ENCODE peak calls at places on chromosomes 4 and X, in seven cellular contexts. One of them, this sample, is unnamed.
A peak's percentile ranks its signal among the peaks of the same experiment; 100 is the strongest.

GRCh38 chrX:57137481-57137880 is 284 bp upstream of the SPIN2A start:
- DNase-seq in ovary: no peak
- DNase-seq in psoas muscle: no peak
- DNase-seq in sigmoid colon: no peak
- DNase-seq in neuronal stem cell: no peak
- DNase-seq in kidney: no peak
- DNase-seq in heart right ventricle: no peak
- DNase-seq in this sample: no peak

GRCh38 chr4:47213971-47214370 is 182.6 kb downstream of the GABRB1 start:
- DNase-seq in heart right ventricle: no peak
- DNase-seq in neuronal stem cell: no peak
- DNase-seq in sigmoid colon: no peak
- DNase-seq in ovary: no peak
- DNase-seq in psoas muscle: no peak
- DNase-seq in kidney: no peak
- DNase-seq in this sample: no peak

GRCh38 chrX:101785142-101785541 is 125.5 kb upstream of the ARMCX2 start:
- DNase-seq in sigmoid colon: no peak
- DNase-seq in heart right ventricle: no peak
- DNase-seq in neuronal stem cell: no peak
- DNase-seq in psoas muscle: no peak
- DNase-seq in kidney: no peak
- DNase-seq in ovary: no peak
- DNase-seq in this sample: no peak

GRCh38 chr4:4633431-4633830 is 91.6 kb upstream of the STX18 start:
- DNase-seq in sigmoid colon: no peak
- DNase-seq in ovary: no peak
- DNase-seq in heart right ventricle: no peak
- DNase-seq in psoas muscle: no peak
- DNase-seq in neuronal stem cell: no peak
- DNase-seq in kidney: no peak
- DNase-seq in this sample: no peak

GRCh38 chr4:147599764-147600163 is 17.4 kb upstream of the TMEM184C start:
- DNase-seq in psoas muscle: no peak
- DNase-seq in neuronal stem cell: no peak
- DNase-seq in sigmoid colon: no peak
- DNase-seq in kidney: no peak
- DNase-seq in heart right ventricle: no peak
- DNase-seq in ovary: no peak
- DNase-seq in this sample: no peak

GRCh38 chr4:3261411-3262207 is 12.7 kb downstream of the MSANTD1 start:
- DNase-seq in neuronal stem cell: no peak
- DNase-seq in psoas muscle: no peak
- DNase-seq in kidney: peak; percentile 55
- DNase-seq in ovary: no peak
- DNase-seq in heart right ventricle: no peak
- DNase-seq in sigmoid colon: no peak
- DNase-seq in this sample: no peak

GRCh38 chrX:107000013-107000515 is at the start of gene MORC4:
- DNase-seq in kidney: peak; percentile 91
- DNase-seq in psoas muscle: peak; percentile 85
- DNase-seq in neuronal stem cell: peak; percentile 37
- DNase-seq in ovary: peak; percentile 80
- DNase-seq in heart right ventricle: peak; percentile 76
- DNase-seq in sigmoid colon: peak; percentile 91
- DNase-seq in this sample: peak; percentile 84

GRCh38 chr4:142091691-142092182 is 455.4 kb downstream of the IL15 start:
- DNase-seq in heart right ventricle: no peak
- DNase-seq in sigmoid colon: no peak
- DNase-seq in kidney: no peak
- DNase-seq in neuronal stem cell: no peak
- DNase-seq in ovary: no peak
- DNase-seq in psoas muscle: no peak
- DNase-seq in this sample: no peak

GRCh38 chr4:78610546-78611214 is 59.1 kb downstream of the ANXA3 start:
- DNase-seq in neuronal stem cell: no peak
- DNase-seq in psoas muscle: no peak
- DNase-seq in ovary: no peak
- DNase-seq in heart right ventricle: no peak
- DNase-seq in sigmoid colon: no peak
- DNase-seq in kidney: no peak
- DNase-seq in this sample: no peak

GRCh38 chr4:182880387-182881356 is 36.5 kb downstream of the DCTD start:
- DNase-seq in ovary: no peak
- DNase-seq in sigmoid colon: peak; percentile 85
- DNase-seq in kidney: no peak
- DNase-seq in psoas muscle: no peak
- DNase-seq in neuronal stem cell: no peak
- DNase-seq in heart right ventricle: peak; percentile 58
- DNase-seq in this sample: peak; percentile 85

GRCh38 chr4:69057620-69058409 is 38.5 kb upstream of the UGT2B7 start:
- DNase-seq in ovary: no peak
- DNase-seq in heart right ventricle: no peak
- DNase-seq in psoas muscle: no peak
- DNase-seq in kidney: no peak
- DNase-seq in neuronal stem cell: peak; percentile 27
- DNase-seq in sigmoid colon: no peak
- DNase-seq in this sample: peak; percentile 64

GRCh38 chr4:158775091-158775651 is 6.3 kb downstream of the FNIP2 start:
- DNase-seq in psoas muscle: no peak
- DNase-seq in ovary: no peak
- DNase-seq in heart right ventricle: no peak
- DNase-seq in kidney: no peak
- DNase-seq in sigmoid colon: no peak
- DNase-seq in neuronal stem cell: no peak
- DNase-seq in this sample: peak; percentile 37

GRCh38 chr4:52665592-52665991 is 6.5 kb upstream of the USP46 start:
- DNase-seq in neuronal stem cell: no peak
- DNase-seq in psoas muscle: no peak
- DNase-seq in kidney: no peak
- DNase-seq in sigmoid colon: no peak
- DNase-seq in ovary: no peak
- DNase-seq in heart right ventricle: no peak
- DNase-seq in this sample: no peak

GRCh38 chr4:84814100-84814750 is 152.3 kb downstream of the WDFY3 start:
- DNase-seq in heart right ventricle: no peak
- DNase-seq in psoas muscle: no peak
- DNase-seq in sigmoid colon: no peak
- DNase-seq in ovary: no peak
- DNase-seq in neuronal stem cell: no peak
- DNase-seq in kidney: no peak
- DNase-seq in this sample: peak; percentile 2

GRCh38 chrX:13469963-13470679 is 99.3 kb upstream of the EGFL6 start:
- DNase-seq in kidney: no peak
- DNase-seq in heart right ventricle: no peak
- DNase-seq in neuronal stem cell: no peak
- DNase-seq in psoas muscle: no peak
- DNase-seq in sigmoid colon: no peak
- DNase-seq in ovary: no peak
- DNase-seq in this sample: no peak

GRCh38 chrX:65697915-65698796 is 30.7 kb downstream of the MSN start:
- DNase-seq in sigmoid colon: no peak
- DNase-seq in psoas muscle: no peak
- DNase-seq in neuronal stem cell: no peak
- DNase-seq in kidney: peak; percentile 84
- DNase-seq in heart right ventricle: peak; percentile 35
- DNase-seq in ovary: no peak
- DNase-seq in this sample: peak; percentile 46

GRCh38 chrX:97401154-97401553 is 517.4 kb downstream of the RPA4 start:
- DNase-seq in neuronal stem cell: no peak
- DNase-seq in ovary: no peak
- DNase-seq in heart right ventricle: no peak
- DNase-seq in kidney: no peak
- DNase-seq in psoas muscle: no peak
- DNase-seq in sigmoid colon: no peak
- DNase-seq in this sample: peak; percentile 5

DNA sequence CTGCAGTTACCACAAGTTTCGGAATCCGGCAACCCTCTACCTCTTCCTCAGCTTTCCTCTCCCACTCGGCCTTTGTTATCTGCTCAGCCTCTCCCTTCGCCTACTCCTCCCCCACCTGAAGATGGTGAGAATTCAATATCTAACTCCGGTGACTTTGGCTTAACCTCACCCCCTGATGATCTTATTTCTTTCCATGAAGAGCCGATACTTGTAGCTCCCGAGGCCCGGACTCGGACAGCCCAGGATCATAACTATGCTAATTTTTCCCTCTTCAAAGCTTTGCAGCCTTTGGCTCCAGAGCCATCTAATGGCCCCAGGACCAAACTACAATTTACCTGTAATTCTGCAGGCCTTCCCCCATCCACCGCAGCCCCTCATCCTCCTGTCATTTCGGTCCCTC is 32.0 kb upstream of the MGST2 start:
- DNase-seq in ovary: no peak
- DNase-seq in neuronal stem cell: no peak
- DNase-seq in kidney: no peak
- DNase-seq in sigmoid colon: no peak
- DNase-seq in psoas muscle: no peak
- DNase-seq in heart right ventricle: peak; percentile 26
- DNase-seq in this sample: no peak
- H3K4me3 ChIP-seq in ovary: peak overlapping the region; percentile 23
- H3K4me3 ChIP-seq in neuronal stem cell: no peak overlapping the region
- H3K4me3 ChIP-seq in kidney: peak overlapping the region; percentile 54
- H3K4me3 ChIP-seq in sigmoid colon: peak overlapping the region; percentile 17
- H3K4me3 ChIP-seq in psoas muscle: peak overlapping the region; percentile 25
- H3K4me3 ChIP-seq in heart right ventricle: peak overlapping the region; percentile 41
- H3K4me3 ChIP-seq in this sample: no peak overlapping the region

GRCh38 chr4:101232074-101232776 is 115.1 kb downstream of the PPP3CA start:
- DNase-seq in ovary: no peak
- DNase-seq in neuronal stem cell: no peak
- DNase-seq in sigmoid colon: no peak
- DNase-seq in psoas muscle: peak; percentile 48
- DNase-seq in kidney: no peak
- DNase-seq in heart right ventricle: no peak
- DNase-seq in this sample: no peak

GRCh38 chr4:101224358-101225218 is 122.7 kb downstream of the PPP3CA start:
- DNase-seq in psoas muscle: no peak
- DNase-seq in heart right ventricle: no peak
- DNase-seq in ovary: no peak
- DNase-seq in kidney: no peak
- DNase-seq in neuronal stem cell: no peak
- DNase-seq in sigmoid colon: no peak
- DNase-seq in this sample: no peak

GRCh38 chr4:101229116-101229515 is 118.2 kb downstream of the PPP3CA start:
- DNase-seq in ovary: no peak
- DNase-seq in heart right ventricle: no peak
- DNase-seq in kidney: no peak
- DNase-seq in neuronal stem cell: no peak
- DNase-seq in sigmoid colon: no peak
- DNase-seq in psoas muscle: no peak
- DNase-seq in this sample: no peak

GRCh38 chr4:101230806-101231426 is 116.4 kb downstream of the PPP3CA start:
- DNase-seq in psoas muscle: no peak
- DNase-seq in neuronal stem cell: no peak
- DNase-seq in sigmoid colon: no peak
- DNase-seq in heart right ventricle: no peak
- DNase-seq in kidney: no peak
- DNase-seq in ovary: no peak
- DNase-seq in this sample: no peak

DNA sequence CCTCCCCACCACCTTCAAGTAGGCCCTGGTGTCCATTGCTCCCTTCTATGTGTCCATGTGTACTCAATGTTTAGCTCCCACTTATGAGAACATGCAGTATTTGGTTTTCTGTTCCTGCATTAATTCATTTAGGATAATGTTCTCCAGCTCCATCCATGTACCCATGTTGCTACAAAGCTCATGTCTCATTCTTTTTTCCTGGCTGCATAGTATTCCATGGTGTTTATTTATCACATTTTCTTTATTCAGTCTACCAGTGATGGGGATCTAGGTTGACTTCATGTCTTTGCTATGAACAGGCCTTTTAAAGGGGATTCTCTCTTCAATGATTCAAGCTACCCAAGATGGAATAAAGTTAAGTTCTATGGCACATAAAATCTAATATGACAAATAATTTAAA is 119.6 kb downstream of the PPP3CA start:
- DNase-seq in kidney: no peak
- DNase-seq in sigmoid colon: no peak
- DNase-seq in neuronal stem cell: no peak
- DNase-seq in heart right ventricle: no peak
- DNase-seq in ovary: no peak
- DNase-seq in psoas muscle: no peak
- DNase-seq in this sample: no peak
- H3K4me1 ChIP-seq in kidney: no peaks in the 10 kb centered on the region
- H3K4me1 ChIP-seq in sigmoid colon: peaks cover 7% of the 10 kb centered on the region
- H3K4me1 ChIP-seq in neuronal stem cell: no peaks in the 10 kb centered on the region
- H3K4me1 ChIP-seq in heart right ventricle: no peaks in the 10 kb centered on the region
- H3K4me1 ChIP-seq in ovary: no peaks in the 10 kb centered on the region
- H3K4me1 ChIP-seq in psoas muscle: peaks cover 65% of the 10 kb centered on the region
- H3K4me1 ChIP-seq in this sample: peaks cover 5% of the 10 kb centered on the region

DNA sequence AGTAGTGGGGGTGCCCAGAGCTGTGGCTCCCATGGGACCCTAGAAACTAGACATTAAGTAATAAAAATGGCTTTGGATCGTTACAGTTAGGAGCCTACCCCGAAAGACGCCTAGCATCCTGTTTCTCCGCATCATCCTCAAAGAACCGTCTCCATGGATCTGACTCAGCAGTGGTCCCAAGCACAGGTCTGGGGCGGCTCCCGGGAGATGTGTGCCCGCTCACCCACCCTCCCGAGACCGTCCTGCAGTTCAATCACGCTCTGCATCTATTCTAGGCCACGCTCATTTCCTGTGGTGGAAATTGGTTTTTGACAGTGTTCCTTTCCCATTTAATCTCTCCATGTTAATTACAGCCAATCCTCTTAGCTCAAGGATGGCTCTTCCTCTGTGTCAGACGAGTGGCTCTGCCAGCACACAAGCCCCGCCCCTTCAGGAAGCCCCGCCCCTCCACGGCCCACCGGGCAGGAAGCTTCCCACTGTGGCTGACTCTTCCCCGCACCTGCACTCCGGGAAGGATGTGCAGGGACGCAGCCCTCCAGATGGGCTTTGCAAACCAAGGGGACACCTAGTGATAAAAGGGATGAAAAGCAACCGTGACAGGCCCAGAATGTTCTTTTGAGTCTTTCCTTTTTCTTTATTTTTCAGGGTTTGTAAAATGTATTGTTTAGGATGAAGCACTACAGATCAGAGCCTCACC is 34.5 kb upstream of the HELT start:
- DNase-seq in psoas muscle: peak; percentile 79
- DNase-seq in sigmoid colon: no peak
- DNase-seq in heart right ventricle: peak; percentile 69
- DNase-seq in kidney: peak; percentile 89
- DNase-seq in ovary: peak; percentile 53
- DNase-seq in neuronal stem cell: peak; percentile 26
- DNase-seq in this sample: peak; percentile 25
- H3K4me3 ChIP-seq in psoas muscle: no peak overlapping the region
- H3K4me3 ChIP-seq in sigmoid colon: no peak overlapping the region
- H3K4me3 ChIP-seq in heart right ventricle: peak overlapping the region; percentile 14
- H3K4me3 ChIP-seq in kidney: no peak overlapping the region
- H3K4me3 ChIP-seq in ovary: no peak overlapping the region
- H3K4me3 ChIP-seq in neuronal stem cell: no peak overlapping the region
- H3K4me3 ChIP-seq in this sample: no peak overlapping the region

DNA sequence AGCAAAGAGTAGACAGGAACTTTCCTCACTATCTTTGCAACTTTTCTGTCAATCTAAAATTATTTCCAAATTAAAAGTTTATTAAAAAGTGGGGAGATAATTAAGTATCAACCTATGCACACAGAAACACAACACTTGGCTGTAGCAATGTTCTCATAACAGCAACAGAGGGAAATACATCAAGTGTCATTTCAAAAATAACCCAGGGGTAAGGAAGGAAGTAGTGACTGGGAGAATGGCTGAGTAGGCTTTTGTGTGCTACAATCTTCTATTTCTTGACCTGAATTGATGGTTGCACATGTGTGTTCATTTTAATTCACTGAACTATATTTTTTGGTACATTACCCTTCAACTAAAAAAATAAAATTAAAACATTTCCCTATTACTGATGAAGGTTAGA is 67.5 kb downstream of the ABCG2 start:
- DNase-seq in ovary: no peak
- DNase-seq in psoas muscle: no peak
- DNase-seq in sigmoid colon: no peak
- DNase-seq in neuronal stem cell: no peak
- DNase-seq in kidney: no peak
- DNase-seq in heart right ventricle: no peak
- DNase-seq in this sample: no peak
- H3K4me1 ChIP-seq in ovary: no peaks in the 10 kb centered on the region
- H3K4me1 ChIP-seq in psoas muscle: peaks cover 8% of the 10 kb centered on the region
- H3K4me1 ChIP-seq in sigmoid colon: no peaks in the 10 kb centered on the region
- H3K4me1 ChIP-seq in neuronal stem cell: no peaks in the 10 kb centered on the region
- H3K4me1 ChIP-seq in kidney: no peaks in the 10 kb centered on the region
- H3K4me1 ChIP-seq in heart right ventricle: no peaks in the 10 kb centered on the region
- H3K4me1 ChIP-seq in this sample: no peaks in the 10 kb centered on the region